ENCODE peak calls at places on chromosomes 3 and 15, in four cellular contexts. G, S, T and U are unnamed samples.

GRCh38 chr3:184488577-184488976 is 73.0 kb upstream of the EPHB3 start:
- DNase-seq in G (no peak), S (no peak), T (no peak), U (no peak)

GRCh38 chr15:90105521-90105920 is 3.3 kb upstream of the IDH2 start:
- DNase-seq in G (no peak), S (no peak), T (no peak), U (no peak)

GRCh38 chr3:183507551-183507950 is 48.0 kb downstream of the KLHL6 start:
- DNase-seq in G (no peak), S (no peak), T (no peak), U (no peak)

GRCh38 chr15:85289677-85290365 is 90.6 kb upstream of the AKAP13 start:
- DNase-seq in G (no peak), S (peak; percentile 17), T (no peak), U (peak; percentile 0)

GRCh38 chr3:29065211-29065785 is 215.6 kb upstream of the RBMS3 start:
- DNase-seq in G (no peak), S (no peak), T (no peak), U (peak; percentile 74)

GRCh38 chr15:99279290-99279689 is 28.0 kb downstream of the LRRC28 start:
- DNase-seq in G (no peak), S (no peak), T (no peak), U (no peak)

GRCh38 chr15:96020133-96020532 is 310.4 kb upstream of the NR2F2 start:
- DNase-seq in G (no peak), S (no peak), T (no peak), U (no peak)

GRCh38 chr3:113314923-113315322 is 103.6 kb downstream of the BOC start:
- DNase-seq in G (no peak), S (no peak), T (no peak), U (no peak)

GRCh38 chr3:188059346-188059745 is 94.6 kb upstream of the LPP start:
- DNase-seq in G (no peak), S (no peak), T (no peak), U (no peak)